ENCODE peak calls at places on chromosomes 13 and 19, in four cellular contexts. I is heart left ventricle, M is left ventricle myocardium inferior, D is pancreas. E is an unnamed sample. For H3K4me1, the result is how much of the 10 kb centered on the place peaks cover.

GRCh38 chr19:48872884-48873475 is 759 bp downstream of the PPP1R15A start:
- DNase-seq in M (peak), D (peak), I (peak), E (peak)

GRCh38 chr13:99015606-99016520 is 38.0 kb upstream of the DOCK9 start:
- DNase-seq in I (no peak), D (no peak), M (no peak), E (no peak)

GRCh38 chr13:31913459-31913858 is 118.1 kb upstream of the FRY start:
- DNase-seq in M (no peak), D (no peak), I (no peak), E (no peak)

GRCh38 chr19:23520441-23520840 is 125.2 kb upstream of the ZNF91 start:
- DNase-seq in M (no peak), D (no peak), I (no peak), E (no peak)

GRCh38 chr19:18436651-18437478 is 1.1 kb downstream of the ISYNA1 start:
- DNase-seq in I (peak), M (peak), D (peak), E (peak)

GRCh38 chr13:52010890-52011689 is at the start of gene ATP7B:
- DNase-seq in M (no peak), I (no peak), D (peak), E (no peak)

GRCh38 chr13:78753457-78753856 is 94.5 kb upstream of the OBI1 start:
- DNase-seq in M (no peak), I (no peak), D (no peak), E (no peak)

GRCh38 chr19:33235269-33235995 is 9.8 kb upstream of the SLC7A10 start:
- DNase-seq in I (peak), M (peak), D (peak), E (no peak)

GRCh38 chr13:36891752-36892151 is 28.3 kb downstream of the SMAD9 start:
- DNase-seq in M (no peak), I (no peak), D (no peak), E (no peak)

GRCh38 chr19:33719366-33720154 is 77.1 kb upstream of the KCTD15 start:
- DNase-seq in D (no peak), M (no peak), I (no peak), E (no peak)

GRCh38 chr13:41008349-41008980 is 10.7 kb downstream of the ELF1 start:
- DNase-seq in D (no peak), I (no peak), M (no peak), E (peak)

GRCh38 chr13:106507560-106508274 is 27.7 kb downstream of the EFNB2 start:
- DNase-seq in I (no peak), D (no peak), M (no peak), E (peak)

GRCh38 chr13:98252931-98253470 is 75.9 kb upstream of the RNF113B start:
- DNase-seq in D (no peak), I (no peak), M (no peak), E (no peak)

GRCh38 chr19:51324082-51324481 is 12.6 kb downstream of the IGLON5 start:
- DNase-seq in M (no peak), I (no peak), D (no peak), E (no peak)

GRCh38 chr13:99542788-99543406 is 41.6 kb downstream of the TM9SF2 start:
- DNase-seq in M (no peak), D (no peak), I (no peak), E (no peak)

GRCh38 chr19:8505680-8506401 is 3.4 kb upstream of the PRAM1 start:
- DNase-seq in I (peak), M (peak), D (peak), E (no peak)

GRCh38 chr19:6602729-6603114 is 11.8 kb upstream of the CD70 start:
- DNase-seq in D (no peak), M (no peak), I (no peak), E (no peak)

GRCh38 chr13:51271008-51271407 is 48.8 kb downstream of the FAM124A start:
- DNase-seq in M (no peak), I (no peak), D (no peak), E (no peak)

GRCh38 chr19:12938536-12939291 is at the start of gene CALR:
- DNase-seq in M (no peak), I (no peak), D (no peak), E (peak)

GRCh38 chr13:106530209-106530906 is 5.1 kb downstream of the EFNB2 start:
- DNase-seq in D (no peak), I (no peak), M (no peak), E (no peak)

GRCh38 chr13:43046259-43046658 is 22.9 kb downstream of the DNAJC15 start:
- DNase-seq in D (no peak), I (no peak), M (no peak), E (no peak)

GRCh38 chr13:24306632-24307031 is 2.7 kb upstream of the C1QTNF9 start:
- DNase-seq in D (no peak), I (no peak), M (no peak), E (no peak)

GRCh38 chr19:13212759-13213330 is 62.6 kb downstream of the IER2 start:
- DNase-seq in I (peak), M (peak), D (peak), E (peak)

GRCh38 chr19:19425170-19425875 is 19.8 kb downstream of the GATAD2A start:
- DNase-seq in M (no peak), D (no peak), I (no peak), E (no peak)

GRCh38 chr13:109803822-109804221 is 17.4 kb upstream of the IRS2 start:
- DNase-seq in D (no peak), M (no peak), I (no peak), E (no peak)

GRCh38 chr19:43504426-43505185 is at the start of gene PHLDB3:
- DNase-seq in D (no peak), M (no peak), I (no peak), E (no peak)

GRCh38 chr19:43506629-43507028 is 2.1 kb upstream of the PHLDB3 start:
- DNase-seq in M (no peak), D (no peak), I (no peak), E (no peak)

GRCh38 chr19:43505941-43506340 is 1.4 kb upstream of the PHLDB3 start:
- DNase-seq in M (no peak), I (no peak), D (no peak), E (no peak)

GRCh38 chr19:43503501-43504425 is 783 bp downstream of the PHLDB3 start:
- DNase-seq in I (peak), D (peak), M (peak), E (peak)

DNA sequence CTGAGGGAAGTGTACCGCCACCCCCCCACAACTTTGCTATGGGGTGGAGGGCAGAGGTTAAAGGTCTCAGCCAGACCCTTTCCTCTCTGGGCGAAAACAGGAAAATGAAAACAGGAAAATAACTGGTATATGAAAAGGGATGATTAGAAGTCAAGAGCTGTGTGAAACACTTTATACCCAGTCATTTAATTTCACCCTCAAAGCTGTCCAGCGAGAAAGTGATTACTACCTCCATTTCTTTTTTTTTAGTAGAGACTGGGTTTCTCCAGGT is 575 bp upstream of the PHLDB3 start:
- DNase-seq in D (no peak), I (no peak), M (no peak), E (no peak)
- TF ChIP-seq CTCF in D (no peak), I (no peak), M (no peak), E (no peak)

GRCh38 chr13:114061746-114062145 is 70.7 kb downstream of the RASA3 start:
- DNase-seq in D (no peak), I (peak), M (no peak), E (no peak)
- H3K4me1 ChIP-seq in D (under half), I (half or more), M (half or more), E (under half)

GRCh38 chr19:56105090-56105701 is 15.9 kb downstream of the ZNF787 start:
- DNase-seq in M (peak), I (no peak), D (peak), E (peak)
- TF ChIP-seq CTCF in M (peak), I (peak), D (peak), E (peak)

GRCh38 chr19:30061557-30062330 is 119.7 kb downstream of the URI1 start:
- DNase-seq in M (no peak), D (no peak), I (no peak), E (no peak)

GRCh38 chr19:30062331-30063183 is 120.5 kb downstream of the URI1 start:
- DNase-seq in M (no peak), D (no peak), I (no peak), E (no peak)

GRCh38 chr19:30059741-30060140 is 117.7 kb downstream of the URI1 start:
- DNase-seq in M (no peak), D (no peak), I (no peak), E (no peak)

GRCh38 chr19:30063184-30064020 is 121.4 kb downstream of the URI1 start:
- DNase-seq in I (no peak), M (no peak), D (no peak), E (no peak)

DNA sequence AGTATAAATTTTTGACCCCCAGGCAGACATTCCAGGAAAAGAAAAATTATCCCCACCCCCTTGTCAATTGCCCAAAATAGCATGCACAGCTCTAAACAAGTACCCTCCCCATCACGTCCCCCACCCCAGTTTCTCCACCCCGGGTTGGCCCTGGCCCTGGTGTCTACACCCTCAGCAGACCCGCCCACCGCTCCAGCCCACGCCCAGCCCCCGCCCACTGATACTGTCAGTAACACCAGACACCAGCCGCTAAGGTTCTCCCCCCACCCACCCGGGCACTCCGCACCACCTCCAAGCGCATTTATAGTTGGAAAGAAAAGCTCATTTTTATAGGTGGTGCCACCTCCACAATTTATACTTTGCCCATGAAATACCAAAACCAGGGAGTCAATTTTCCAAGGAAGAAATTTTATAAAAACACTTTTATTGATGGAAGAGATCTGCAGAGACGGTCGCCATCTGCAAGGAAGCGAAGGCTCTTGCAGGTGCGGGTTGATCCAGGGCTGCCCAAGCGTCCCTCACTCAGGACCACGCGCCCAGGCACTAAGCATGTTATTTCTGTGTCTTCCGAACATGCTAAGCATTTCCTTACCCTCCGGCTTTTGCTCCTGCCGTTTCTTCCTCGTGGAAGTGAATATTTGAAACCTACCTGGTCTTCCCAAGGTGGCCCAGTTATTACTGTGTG is 119.0 kb downstream of the URI1 start:
- DNase-seq in M (no peak), D (no peak), I (no peak), E (no peak)
- H3K4me1 ChIP-seq in M (under half), D (under half), I (under half), E (under half)

GRCh38 chr19:38134538-38135149 is 89.4 kb downstream of the DPF1 start:
- DNase-seq in I (no peak), M (no peak), D (peak), E (peak)
- TF ChIP-seq CTCF in I (peak), M (peak), D (peak), E (peak)

DNA sequence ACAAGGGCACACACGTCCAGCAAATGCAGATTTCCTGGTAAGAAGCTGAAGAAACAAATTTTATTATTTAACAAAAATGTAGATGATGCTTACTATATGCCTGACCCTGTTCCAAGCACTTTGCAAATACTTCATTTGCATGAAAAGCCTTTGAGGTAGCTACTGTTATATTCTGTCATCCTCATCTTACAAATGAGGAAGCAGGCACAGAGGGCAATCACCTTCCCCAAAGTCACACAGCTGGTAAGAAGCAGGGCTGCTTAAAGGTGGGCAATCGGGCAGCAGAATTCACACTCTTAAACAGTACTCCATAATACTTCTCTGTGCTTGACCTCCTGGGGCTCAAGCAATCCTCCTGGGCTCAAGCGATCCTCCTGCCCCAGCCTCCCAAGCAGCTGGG is 18.3 kb upstream of the PNMA8C start:
- DNase-seq in M (no peak), I (no peak), D (no peak), E (no peak)
- H3K4me1 ChIP-seq in M (under half), I (under half), D (under half), E (under half)

GRCh38 chr19:1289395-1290244 is 3.9 kb downstream of the EFNA2 start:
- DNase-seq in M (no peak), I (no peak), D (no peak), E (no peak)

GRCh38 chr19:1287622-1288527 is 2.2 kb downstream of the EFNA2 start:
- DNase-seq in M (no peak), I (no peak), D (peak), E (no peak)

GRCh38 chr19:1290245-1290698 is 4.6 kb downstream of the EFNA2 start:
- DNase-seq in M (no peak), I (no peak), D (no peak), E (no peak)

GRCh38 chr19:1286859-1287621 is 1.4 kb downstream of the EFNA2 start:
- DNase-seq in M (no peak), I (no peak), D (no peak), E (no peak)

DNA sequence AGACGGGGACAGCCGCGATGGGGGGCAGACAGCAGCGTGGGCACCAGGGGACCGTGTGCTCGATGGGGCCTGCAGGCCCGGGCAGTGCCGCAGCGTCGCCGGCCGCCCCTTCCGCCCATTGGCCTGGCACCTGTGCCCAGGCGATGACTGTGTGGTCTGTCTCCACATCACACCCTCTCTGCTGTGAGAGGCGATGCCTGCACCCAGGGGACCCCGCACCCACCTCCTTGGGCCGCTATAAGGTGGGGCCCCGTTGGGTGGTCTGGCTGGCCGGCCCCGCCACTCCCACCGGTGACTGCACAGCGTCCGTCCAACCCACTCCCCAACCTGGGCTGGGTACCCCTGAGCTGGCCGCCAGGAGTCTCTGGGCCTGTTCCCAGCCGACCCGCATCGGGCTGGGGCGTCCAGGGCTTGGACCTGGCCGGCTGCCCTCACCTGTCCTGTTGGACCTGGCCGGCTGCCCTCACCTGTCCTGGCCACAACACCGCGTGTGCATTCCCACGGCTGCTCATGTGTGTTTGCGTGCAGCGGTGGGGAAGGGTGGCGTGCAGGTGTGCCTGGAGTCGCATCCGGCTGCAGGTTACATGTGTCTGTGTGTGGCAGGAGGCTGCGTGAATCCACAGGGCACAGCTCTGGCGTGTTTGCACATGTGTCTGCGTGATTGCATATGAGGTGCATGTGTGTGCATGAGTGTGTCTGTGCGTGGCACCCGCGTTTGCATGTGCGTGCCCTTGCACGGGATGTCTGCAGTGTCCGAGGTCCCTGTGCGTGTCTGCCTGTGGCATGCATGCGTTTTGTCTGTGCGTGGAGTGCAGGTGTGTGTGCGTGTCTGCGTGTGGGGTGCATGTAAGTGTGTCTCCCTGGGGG is 3.1 kb downstream of the EFNA2 start:
- DNase-seq in M (no peak), D (peak), I (no peak), E (no peak)
- TF ChIP-seq CTCF in M (no peak), D (no peak), I (no peak), E (no peak)

GRCh38 chr13:97223711-97224461 is 1.8 kb downstream of the MBNL2 start:
- DNase-seq in I (no peak), M (peak), D (peak), E (peak)
- H3K4me1 ChIP-seq in I (under half), M (half or more), D (under half), E (under half)